ENCODE peak calls at places on chromosomes 16 and 17, in ten cellular contexts. P is progenitor cell of endocrine pancreas; L is SK-N-DZ; U is HEK293T; S is stimulated activated CD4-positive, alpha-beta T cell treated with anti-CD3 and anti-CD28 coated beads, Interleukin-15, amount 100 ng/mL, for 24 hours; Q is SHP77 treated with DMSO at 0.1 percent for 48 hours; M is activated CD4-positive, alpha-beta T cell treated with anti-CD3 and anti-CD28 coated beads for 4 hours; V is activated naive CD8-positive, alpha-beta T cell treated with anti-CD3 and anti-CD28 coated beads for 36 hours; H is iPS DF 6.9; I is NCI-H1092 treated with DMSO at 0.1 percent for 48 hours. D is an unnamed sample.

GRCh38 chr17:79454826-79455225 is 156.0 kb downstream of the RBFOX3 start:
- DNase-seq in P (no peak), L (no peak), U (no peak), S (no peak), Q (no peak), M (no peak), V (no peak), H (no peak), I (no peak), D (no peak)

GRCh38 chr17:19538095-19539039 is 4.7 kb downstream of the SLC47A1 start:
- DNase-seq in P (no peak), L (no peak), U (no peak), S (no peak), Q (no peak), M (no peak), V (no peak), H (no peak), I (no peak), D (no peak)

GRCh38 chr16:76970087-76970744 is 220.8 kb upstream of the MON1B start:
- DNase-seq in P (no peak), L (no peak), U (no peak), S (no peak), Q (no peak), M (no peak), V (no peak), H (no peak), I (no peak), D (no peak)

GRCh38 chr16:88353232-88353631 is 29.5 kb upstream of the ZNF469 start:
- DNase-seq in P (no peak), L (no peak), U (no peak), S (no peak), Q (no peak), M (no peak), V (no peak), H (no peak), I (no peak), D (no peak)

GRCh38 chr17:16027708-16028584 is 28.3 kb downstream of the TTC19 start:
- DNase-seq in P (no peak), L (no peak), U (no peak), S (peak; percentile 74), Q (no peak), M (peak; percentile 49), V (peak; percentile 58), H (no peak), I (no peak), D (peak; percentile 78)

GRCh38 chr17:31680126-31680525 is 178.9 kb downstream of the COPRS start:
- DNase-seq in P (no peak), L (no peak), U (no peak), S (peak; percentile 59), Q (no peak), M (no peak), V (peak; percentile 45), H (no peak), I (no peak), D (no peak)

GRCh38 chr17:10738516-10739258 is 8.9 kb upstream of the TMEM220 start:
- DNase-seq in P (no peak), L (no peak), U (no peak), S (no peak), Q (no peak), M (no peak), V (no peak), H (no peak), I (no peak), D (no peak)

GRCh38 chr16:6573577-6573976 is 759.1 kb upstream of the RBFOX1 start:
- DNase-seq in P (peak; percentile 30), L (peak; percentile 90), U (peak; percentile 22), S (peak; percentile 2), Q (peak; percentile 5), M (no peak), V (no peak), H (no peak), I (no peak), D (no peak)

GRCh38 chr17:12996941-12997340 is 20.9 kb downstream of the ELAC2 start:
- DNase-seq in P (no peak), L (no peak), U (no peak), S (no peak), Q (no peak), M (no peak), V (no peak), H (no peak), I (no peak), D (no peak)

GRCh38 chr16:81388357-81388756 is 56.3 kb upstream of the CMIP start:
- DNase-seq in P (no peak), L (no peak), U (no peak), S (no peak), Q (no peak), M (no peak), V (no peak), H (no peak), I (no peak), D (no peak)

GRCh38 chr17:39461911-39462641 is 790 bp downstream of the CDK12 start:
- DNase-seq in P (no peak), L (peak; percentile 23), U (no peak), S (peak; percentile 80), Q (no peak), M (peak; percentile 73), V (peak; percentile 72), H (no peak), I (peak; percentile 34), D (peak; percentile 75)

GRCh38 chr16:23803591-23804123 is 32.1 kb upstream of the PRKCB start:
- DNase-seq in P (peak; percentile 11), L (no peak), U (peak; percentile 65), S (peak; percentile 83), Q (no peak), M (peak; percentile 75), V (peak; percentile 75), H (no peak), I (peak; percentile 38), D (peak; percentile 63)

GRCh38 chr17:50638572-50638850 is 3.8 kb downstream of the ABCC3 start:
- DNase-seq in P (no peak), L (no peak), U (no peak), S (no peak), Q (no peak), M (no peak), V (no peak), H (no peak), I (no peak), D (no peak)

GRCh38 chr17:69712801-69713311 is 298.4 kb downstream of the MAP2K6 start:
- DNase-seq in P (no peak), L (no peak), U (no peak), S (no peak), Q (no peak), M (no peak), V (no peak), H (no peak), I (peak; percentile 14), D (no peak)

GRCh38 chr16:49473131-49473530 is 99.5 kb downstream of the C16orf78 start:
- DNase-seq in P (no peak), L (no peak), U (no peak), S (no peak), Q (no peak), M (no peak), V (no peak), H (no peak), I (no peak), D (no peak)

GRCh38 chr17:76834889-76835288 is 33.3 kb upstream of the MGAT5B start:
- DNase-seq in P (no peak), L (no peak), U (no peak), S (no peak), Q (peak; percentile 33), M (no peak), V (no peak), H (no peak), I (peak; percentile 18), D (no peak)

GRCh38 chr16:65965632-65966031 is 400.9 kb upstream of the CDH5 start:
- DNase-seq in P (no peak), L (no peak), U (no peak), S (no peak), Q (no peak), M (no peak), V (no peak), H (no peak), I (no peak), D (no peak)

GRCh38 chr16:47043200-47043599 is 69.7 kb upstream of the DNAJA2 start:
- DNase-seq in P (no peak), L (no peak), U (no peak), S (no peak), Q (no peak), M (no peak), V (no peak), H (no peak), I (no peak), D (no peak)

GRCh38 chr16:66651474-66651765 is 45.1 kb downstream of the CMTM4 start:
- DNase-seq in P (no peak), L (no peak), U (no peak), S (no peak), Q (no peak), M (no peak), V (no peak), H (no peak), I (no peak), D (no peak)

GRCh38 chr17:2041561-2042354 is at the start of gene OVCA2:
- DNase-seq in P (peak; percentile 91), L (peak; percentile 96), U (peak; percentile 96), S (peak; percentile 98), Q (peak; percentile 96), M (peak; percentile 98), V (peak; percentile 97), H (peak; percentile 84), I (peak; percentile 89), D (peak; percentile 95)

GRCh38 chr16:35370617-35371016 is 1911.2 kb downstream of the TP53TG3F start:
- DNase-seq in P (no peak), L (no peak), U (no peak), S (no peak), Q (no peak), M (no peak), V (no peak), H (no peak), I (no peak), D (no peak)

GRCh38 chr17:34820922-34821321 is 140.3 kb downstream of the CCT6B start:
- DNase-seq in P (no peak), L (no peak), U (no peak), S (no peak), Q (no peak), M (no peak), V (no peak), H (no peak), I (no peak), D (no peak)

GRCh38 chr17:79945591-79946255 is 89.9 kb downstream of the TBC1D16 start:
- DNase-seq in P (no peak), L (no peak), U (no peak), S (no peak), Q (no peak), M (no peak), V (no peak), H (no peak), I (no peak), D (peak; percentile 29)

GRCh38 chr16:84055801-84056634 is 13.4 kb upstream of the SLC38A8 start:
- DNase-seq in P (no peak), L (no peak), U (no peak), S (no peak), Q (no peak), M (no peak), V (no peak), H (no peak), I (no peak), D (no peak)

GRCh38 chr17:14926526-14927122 is 338.5 kb downstream of the PMP22 start:
- DNase-seq in P (peak; percentile 39), L (peak; percentile 44), U (peak; percentile 59), S (peak; percentile 54), Q (peak; percentile 12), M (peak; percentile 58), V (peak; percentile 24), H (peak; percentile 52), I (peak; percentile 16), D (peak; percentile 67)

GRCh38 chr16:85441189-85441889 is 171.8 kb upstream of the GSE1 start:
- DNase-seq in P (no peak), L (no peak), U (no peak), S (no peak), Q (no peak), M (no peak), V (no peak), H (no peak), I (no peak), D (peak; percentile 18)

GRCh38 chr17:82212331-82213250 is at the start of gene CCDC57:
- DNase-seq in P (peak; percentile 77), L (peak; percentile 85), U (peak; percentile 94), S (peak; percentile 86), Q (peak; percentile 27), M (no peak), V (peak; percentile 85), H (no peak), I (peak; percentile 46), D (peak; percentile 88)

GRCh38 chr16:58280846-58281301 is 14.0 kb downstream of the PRSS54 start:
- DNase-seq in P (no peak), L (no peak), U (no peak), S (no peak), Q (no peak), M (no peak), V (no peak), H (no peak), I (no peak), D (no peak)